ENCODE peak calls at places on chromosomes 5 and 9, in nine cellular contexts. T, R, Q, U, W, H, F, B and X are unnamed samples.
A peak's percentile ranks its signal among the peaks of the same experiment; 100 is the strongest.

GRCh38 chr9:106816524-106816923 is 46.4 kb upstream of the ZNF462 start:
- DNase-seq in T (no peak), R (no peak), Q (no peak), U (no peak), W (no peak), H (no peak), F (no peak), B (no peak), X (no peak)

GRCh38 chr9:131874916-131875670 is 135.2 kb upstream of the RAPGEF1 start:
- DNase-seq in T (no peak), R (no peak), Q (no peak), U (no peak), W (no peak), H (no peak), F (no peak), B (no peak), X (no peak)

GRCh38 chr9:15873573-15874177 is 320.8 kb downstream of the CCDC171 start:
- DNase-seq in T (no peak), R (peak; percentile 55), Q (peak; percentile 90), U (peak; percentile 18), W (peak; percentile 50), H (no peak), F (no peak), B (no peak), X (peak; percentile 76)

GRCh38 chr5:135823799-135824366 is 10.6 kb upstream of the SLC25A48 start:
- DNase-seq in T (no peak), R (no peak), Q (no peak), U (no peak), W (no peak), H (no peak), F (peak; percentile 34), B (no peak), X (no peak)

GRCh38 chr5:83179966-83180365 is 102.6 kb downstream of the XRCC4 start:
- DNase-seq in T (no peak), R (no peak), Q (peak; percentile 20), U (no peak), W (no peak), H (no peak), F (no peak), B (no peak), X (no peak)

GRCh38 chr9:120363697-120364096 is 216.3 kb downstream of the CDK5RAP2 start:
- DNase-seq in T (peak; percentile 48), R (no peak), Q (peak; percentile 29), U (no peak), W (no peak), H (no peak), F (no peak), B (no peak), X (no peak)

GRCh38 chr9:100884518-100884917 is 144.0 kb upstream of the PLPPR1 start:
- DNase-seq in T (no peak), R (no peak), Q (no peak), U (no peak), W (no peak), H (no peak), F (no peak), B (no peak), X (no peak)

GRCh38 chr9:99352786-99353185 is 130.7 kb downstream of the SEC61B start:
- DNase-seq in T (no peak), R (no peak), Q (peak; percentile 41), U (no peak), W (no peak), H (peak; percentile 14), F (no peak), B (peak; percentile 57), X (peak; percentile 91)

GRCh38 chr5:149210229-149210628 is 61.4 kb upstream of the AFAP1L1 start:
- DNase-seq in T (no peak), R (no peak), Q (peak; percentile 68), U (peak; percentile 15), W (peak; percentile 88), H (no peak), F (no peak), B (no peak), X (peak; percentile 47)

GRCh38 chr9:16544842-16545241 is 325.6 kb downstream of the BNC2 start:
- DNase-seq in T (no peak), R (no peak), Q (peak; percentile 34), U (no peak), W (no peak), H (no peak), F (no peak), B (no peak), X (no peak)

GRCh38 chr5:177608243-177609075 is 8.5 kb downstream of the B4GALT7 start:
- DNase-seq in T (no peak), R (no peak), Q (no peak), U (no peak), W (no peak), H (no peak), F (no peak), B (no peak), X (no peak)

GRCh38 chr9:129401623-129402340 is 219.1 kb downstream of the C9orf50 start:
- DNase-seq in T (no peak), R (no peak), Q (peak; percentile 43), U (no peak), W (no peak), H (peak; percentile 10), F (no peak), B (no peak), X (no peak)
- H3K4me3 ChIP-seq in T (no peak overlapping the region), R (no peak overlapping the region), Q (no peak overlapping the region), U (no peak overlapping the region), W (no peak overlapping the region), H (no peak overlapping the region), F (no peak overlapping the region), B (no peak overlapping the region), X (no peak overlapping the region)

GRCh38 chr5:151281001-151281639 is 22.4 kb downstream of the SLC36A3 start:
- DNase-seq in T (no peak), R (no peak), Q (no peak), U (no peak), W (no peak), H (no peak), F (no peak), B (no peak), X (no peak)

GRCh38 chr5:151283120-151283825 is 20.3 kb downstream of the SLC36A3 start:
- DNase-seq in T (no peak), R (no peak), Q (no peak), U (no peak), W (no peak), H (no peak), F (no peak), B (no peak), X (no peak)

GRCh38 chr5:151285683-151286082 is 17.9 kb downstream of the SLC36A3 start:
- DNase-seq in T (no peak), R (no peak), Q (peak; percentile 10), U (no peak), W (no peak), H (no peak), F (no peak), B (no peak), X (no peak)

GRCh38 chr5:151286246-151286645 is 17.3 kb downstream of the SLC36A3 start:
- DNase-seq in T (no peak), R (no peak), Q (no peak), U (no peak), W (no peak), H (no peak), F (no peak), B (no peak), X (no peak)

GRCh38 chr5:151284392-151284967 is 19.1 kb downstream of the SLC36A3 start:
- DNase-seq in T (no peak), R (peak; percentile 29), Q (no peak), U (no peak), W (no peak), H (no peak), F (peak; percentile 69), B (no peak), X (no peak)
- TF ChIP-seq CTCF in T (peak; percentile 34), R (peak; percentile 48), Q (peak; percentile 43), U (no peak), W (peak; percentile 30), H (peak; percentile 6), F (peak; percentile 87), B (peak; percentile 21), X (peak; percentile 6)

DNA sequence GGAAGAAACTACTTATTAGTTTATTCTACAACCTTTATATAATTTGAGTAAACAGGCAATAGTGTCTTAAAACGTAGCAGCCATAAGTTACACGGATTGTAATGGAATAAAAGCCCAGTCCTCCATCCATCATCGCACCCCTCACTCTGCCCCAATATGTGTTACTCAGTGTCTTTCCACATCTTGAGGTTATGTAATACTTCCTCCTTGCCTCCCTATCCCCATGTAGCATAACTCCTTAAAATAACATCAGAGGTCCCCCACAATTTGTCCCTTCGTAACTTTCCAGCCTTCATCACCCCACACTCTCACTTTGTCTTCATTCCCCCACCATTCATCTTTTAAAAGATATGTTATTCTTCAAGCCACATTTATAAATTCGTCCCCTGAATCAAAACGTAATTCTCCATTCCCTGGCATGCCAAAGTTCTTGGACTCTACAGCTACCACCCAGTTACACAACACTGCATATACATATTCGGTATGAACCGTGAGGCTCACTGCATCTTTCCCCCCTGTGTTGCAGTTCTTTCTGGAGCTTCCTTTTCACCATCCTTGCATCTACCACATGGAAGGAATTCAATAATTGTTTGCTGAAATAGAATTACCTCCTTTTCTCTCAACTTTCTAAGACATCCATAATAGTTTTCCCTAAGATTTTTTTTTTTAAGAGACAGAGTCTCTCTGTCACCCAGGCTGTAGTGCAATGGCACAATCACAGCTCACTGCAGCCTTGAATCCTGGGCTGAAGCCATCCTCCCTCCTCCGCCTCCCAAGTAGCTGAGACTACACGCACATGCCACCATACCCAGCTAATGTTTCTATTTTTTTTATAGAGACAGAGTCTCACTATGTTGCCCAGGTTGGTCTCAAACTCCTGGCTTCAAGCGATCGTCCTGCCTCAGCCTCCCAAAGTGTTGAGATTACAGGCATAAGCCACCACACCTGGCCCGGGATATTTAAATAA is 3.4 kb downstream of the LPAR1 start:
- DNase-seq in T (no peak), R (no peak), Q (no peak), U (no peak), W (no peak), H (no peak), F (no peak), B (no peak), X (no peak)
- H3K4me3 ChIP-seq in T (no peak overlapping the region), R (no peak overlapping the region), Q (no peak overlapping the region), U (no peak overlapping the region), W (no peak overlapping the region), H (no peak overlapping the region), F (no peak overlapping the region), B (peak overlapping the region; percentile 97), X (peak overlapping the region; percentile 66)

GRCh38 chr9:71719088-71719487 is 49.2 kb downstream of the CEMIP2 start:
- DNase-seq in T (no peak), R (no peak), Q (no peak), U (no peak), W (no peak), H (no peak), F (no peak), B (no peak), X (no peak)

GRCh38 chr9:71719585-71719984 is 48.7 kb downstream of the CEMIP2 start:
- DNase-seq in T (no peak), R (no peak), Q (peak; percentile 90), U (no peak), W (peak; percentile 56), H (no peak), F (no peak), B (peak; percentile 50), X (peak; percentile 79)

GRCh38 chr9:71710856-71711255 is 57.5 kb downstream of the CEMIP2 start:
- DNase-seq in T (no peak), R (no peak), Q (no peak), U (no peak), W (peak; percentile 70), H (no peak), F (no peak), B (no peak), X (no peak)

GRCh38 chr9:71721786-71722295 is 46.5 kb downstream of the CEMIP2 start:
- DNase-seq in T (no peak), R (no peak), Q (no peak), U (no peak), W (no peak), H (no peak), F (no peak), B (no peak), X (no peak)

GRCh38 chr9:71716138-71716909 is 52.0 kb downstream of the CEMIP2 start:
- DNase-seq in T (no peak), R (no peak), Q (peak; percentile 42), U (no peak), W (no peak), H (no peak), F (no peak), B (no peak), X (no peak)
- TF ChIP-seq CTCF in T (peak; percentile 28), R (peak; percentile 13), Q (peak; percentile 55), U (peak; percentile 59), W (no peak), H (peak; percentile 39), F (peak; percentile 74), B (peak; percentile 23), X (peak; percentile 35)